ENCODE peak calls at places on chromosomes 11 and 22, in six cellular contexts. A is ureter; I is activated CD4-positive, alpha-beta T cell treated with anti-CD3 and anti-CD28 coated beads, Interleukin-2, amount 50 U/mL, for 48 hours; B is NCI-H1417 treated with DMSO at 0.1 percent for 48 hours; C is activated CD8-positive, alpha-beta memory T cell treated with anti-CD3 and anti-CD28 coated beads for 1 hour; U is iPS-NIHi11. J is an unnamed sample.

GRCh38 chr22:38106814-38107578 is 3.5 kb downstream of the BAIAP2L2 start:
- DNase-seq in B (no peak), U (no peak), C (no peak), A (no peak), I (no peak), J (no peak)

GRCh38 chr11:69654660-69655478 is 13.9 kb downstream of the CCND1 start:
- DNase-seq in A (no peak), C (no peak), I (no peak), U (no peak), B (no peak), J (no peak)

GRCh38 chr22:46846154-46846831 is 83.8 kb downstream of the TBC1D22A start:
- DNase-seq in U (no peak), I (peak), B (no peak), A (no peak), C (no peak), J (no peak)

GRCh38 chr11:67282876-67283371 is 6.2 kb upstream of the ANKRD13D start:
- DNase-seq in B (no peak), I (no peak), U (no peak), C (no peak), A (no peak), J (no peak)

GRCh38 chr22:30270841-30271240 is 4.2 kb upstream of the OSM start:
- DNase-seq in I (no peak), U (no peak), B (no peak), A (no peak), C (no peak), J (peak)

GRCh38 chr22:42644422-42645340 is 4.3 kb upstream of the ATP5MGL start:
- DNase-seq in C (no peak), A (peak), I (no peak), B (no peak), U (no peak), J (no peak)

GRCh38 chr11:133955945-133956421 is 785 bp downstream of the IGSF9B start:
- DNase-seq in C (no peak), U (no peak), B (no peak), I (peak), A (no peak), J (no peak)

GRCh38 chr22:49616356-49617231 is 211.1 kb downstream of the BRD1 start:
- DNase-seq in I (no peak), U (no peak), B (no peak), A (no peak), C (no peak), J (no peak)

GRCh38 chr11:21687645-21688044 is 505.2 kb upstream of the ANO5 start:
- DNase-seq in U (no peak), A (no peak), C (no peak), B (no peak), I (no peak), J (no peak)

GRCh38 chr11:44104472-44105294 is 9.2 kb downstream of the EXT2 start:
- DNase-seq in I (no peak), U (peak), A (no peak), C (no peak), B (no peak), J (no peak)

GRCh38 chr22:30435674-30436126 is 10.1 kb downstream of the MTFP1 start:
- DNase-seq in A (no peak), U (no peak), B (no peak), I (peak), C (peak), J (no peak)

GRCh38 chr22:50581950-50582561 is 593 bp downstream of the CHKB start:
- DNase-seq in U (peak), C (peak), B (no peak), A (no peak), I (peak), J (no peak)

GRCh38 chr11:43518407-43519165 is 159.9 kb downstream of the TTC17 start:
- DNase-seq in C (no peak), U (no peak), A (no peak), B (no peak), I (no peak), J (no peak)

GRCh38 chr11:69008774-69009440 is 4.1 kb downstream of the MRGPRF start:
- DNase-seq in I (no peak), C (no peak), U (peak), A (peak), B (no peak), J (peak)

GRCh38 chr11:115503083-115503885 is 931 bp downstream of the CADM1 start:
- DNase-seq in A (peak), I (peak), U (no peak), C (no peak), B (peak), J (peak)

GRCh38 chr22:47041201-47042115 is 279.0 kb downstream of the TBC1D22A start:
- DNase-seq in C (no peak), B (no peak), U (no peak), A (no peak), I (no peak), J (no peak)

GRCh38 chr22:39471421-39472141 is 14.8 kb downstream of the MGAT3 start:
- DNase-seq in A (peak), I (peak), B (no peak), C (no peak), U (no peak), J (no peak)

GRCh38 chr11:117618273-117618672 is 178.7 kb downstream of the DSCAML1 start:
- DNase-seq in B (no peak), A (no peak), I (no peak), U (no peak), C (no peak), J (no peak)

GRCh38 chr22:37499006-37499707 is 13.0 kb upstream of the MFNG start:
- DNase-seq in C (no peak), I (no peak), B (no peak), A (no peak), U (no peak), J (no peak)